ENCODE peak calls at places on chromosome 19, in six cellular contexts. X, T, R, H, A and U are unnamed samples.

GRCh38 chr19:31838163-31838798 is 489.0 kb upstream of the TSHZ3 start:
- DNase-seq in A (no peak), T (no peak), H (no peak), X (no peak), R (no peak), U (no peak)

GRCh38 chr19:12782424-12783225 is 7.3 kb upstream of the HOOK2 start:
- DNase-seq in X (peak), R (peak), H (peak), T (peak), A (peak), U (no peak)

GRCh38 chr19:6589711-6590457 is 1.1 kb downstream of the CD70 start:
- DNase-seq in A (no peak), T (no peak), R (no peak), X (peak), H (no peak), U (no peak)

GRCh38 chr19:5172859-5173577 is 167.6 kb downstream of the PTPRS start:
- DNase-seq in H (no peak), R (no peak), T (no peak), X (no peak), A (no peak), U (no peak)

GRCh38 chr19:43674630-43674982 is 4.6 kb upstream of the PLAUR start:
- DNase-seq in R (no peak), A (no peak), T (no peak), X (no peak), H (no peak), U (no peak)

GRCh38 chr19:11296264-11296663 is 304 bp downstream of the TSPAN16 start:
- DNase-seq in X (no peak), T (no peak), H (no peak), R (no peak), A (no peak), U (no peak)

GRCh38 chr19:49469828-49470614 is 4.0 kb upstream of the FLT3LG start:
- DNase-seq in A (no peak), H (peak), R (peak), T (peak), X (peak), U (no peak)

GRCh38 chr19:32104465-32105235 is 240.8 kb upstream of the ZNF507 start:
- DNase-seq in T (no peak), H (no peak), R (no peak), X (no peak), A (no peak), U (no peak)

GRCh38 chr19:46081928-46082727 is 41.3 kb upstream of the IGFL4 start:
- DNase-seq in H (no peak), R (no peak), X (no peak), T (no peak), A (no peak), U (no peak)

GRCh38 chr19:40223135-40223822 is 3.2 kb downstream of the CCNP start:
- DNase-seq in R (peak), H (peak), X (no peak), T (no peak), A (no peak), U (peak)

GRCh38 chr19:42048992-42049391 is 21.0 kb downstream of the GRIK5 start:
- DNase-seq in T (no peak), A (no peak), R (no peak), X (no peak), H (no peak), U (no peak)

GRCh38 chr19:11089254-11090013 is at the start of gene LDLR:
- DNase-seq in T (peak), R (peak), H (peak), A (peak), X (no peak), U (peak)

GRCh38 chr19:36528921-36529518 is 949 bp upstream of the ZNF260 start:
- DNase-seq in H (no peak), R (peak), T (no peak), X (peak), A (no peak), U (no peak)

GRCh38 chr19:42563352-42564210 is 31.1 kb downstream of the CEACAM8 start:
- DNase-seq in R (peak), T (no peak), X (no peak), H (peak), A (no peak), U (no peak)

GRCh38 chr19:48565090-48565489 is 13.1 kb downstream of the SULT2B1 start:
- DNase-seq in T (no peak), R (no peak), A (no peak), H (no peak), X (no peak), U (no peak)